ENCODE peak calls at places on chromosomes 4 and X, in ten cellular contexts. Y is mesenchymal stem cell; P is thyroid gland; C is dorsolateral prefrontal cortex; X is non-pigmented ciliary epithelial cell; T is DMS153; Z is KBM-7; K is effector memory CD4-positive, alpha-beta T cell; A is posterior vena cava; L is NCI-H82. F is an unnamed sample.

GRCh38 chr4:111697176-111697962 is 447.9 kb upstream of the FAM241A start:
- DNase-seq in Y (peak), P (no peak), C (no peak), X (no peak), T (no peak), Z (no peak), K (no peak), A (no peak), L (no peak), F (no peak)

GRCh38 chr4:26360864-26361263 is 40.0 kb downstream of the RBPJ start:
- DNase-seq in Y (peak), P (no peak), C (no peak), X (no peak), T (no peak), Z (no peak), K (no peak), A (no peak), L (no peak), F (no peak)

GRCh38 chrX:19303216-19303880 is 40.4 kb upstream of the PDHA1 start:
- DNase-seq in Y (peak), P (no peak), C (no peak), X (peak), T (no peak), Z (no peak), K (no peak), A (no peak), L (no peak), F (no peak)

GRCh38 chr4:152164561-152164960 is 371.3 kb downstream of the FBXW7 start:
- DNase-seq in Y (no peak), P (no peak), C (no peak), X (no peak), T (no peak), Z (no peak), K (no peak), A (no peak), L (no peak), F (no peak)

GRCh38 chr4:87557348-87557747 is 28.2 kb upstream of the SPARCL1 start:
- DNase-seq in Y (no peak), P (no peak), C (no peak), X (no peak), T (peak), Z (no peak), K (no peak), A (no peak), L (no peak), F (no peak)

GRCh38 chr4:147480891-147481576 is at the start of gene EDNRA:
- DNase-seq in Y (peak), P (peak), C (no peak), X (no peak), T (no peak), Z (no peak), K (no peak), A (peak), L (no peak), F (no peak)

GRCh38 chr4:88963817-88964216 is 93.2 kb downstream of the FAM13A start:
- DNase-seq in Y (peak), P (no peak), C (no peak), X (no peak), T (peak), Z (no peak), K (no peak), A (no peak), L (no peak), F (no peak)

GRCh38 chr4:155371432-155372043 is 5.2 kb downstream of the MAP9 start:
- DNase-seq in Y (peak), P (no peak), C (no peak), X (no peak), T (peak), Z (peak), K (no peak), A (no peak), L (peak), F (peak)

GRCh38 chr4:75542824-75543223 is 13.0 kb upstream of the ODAPH start:
- DNase-seq in Y (peak), P (no peak), C (no peak), X (peak), T (no peak), Z (no peak), K (no peak), A (no peak), L (no peak), F (no peak)

GRCh38 chrX:3371163-3371562 is 24.7 kb upstream of the MXRA5 start:
- DNase-seq in Y (no peak), P (no peak), C (no peak), X (no peak), T (no peak), Z (no peak), K (no peak), A (no peak), L (no peak), F (no peak)

GRCh38 chrX:79140731-79141130 is 3.8 kb upstream of the GPR174 start:
- DNase-seq in Y (no peak), P (no peak), C (no peak), X (no peak), T (no peak), Z (no peak), K (no peak), A (no peak), L (no peak), F (no peak)

GRCh38 chr4:12852338-12853307 is 631.5 kb downstream of the RAB28 start:
- DNase-seq in Y (peak), P (peak), C (no peak), X (peak), T (peak), Z (peak), K (no peak), A (no peak), L (peak), F (peak)

GRCh38 chr4:126028871-126029270 is 714.1 kb downstream of the FAT4 start:
- DNase-seq in Y (peak), P (no peak), C (no peak), X (peak), T (no peak), Z (no peak), K (no peak), A (no peak), L (no peak), F (no peak)

GRCh38 chrX:150864127-150864526 is 34.3 kb downstream of the CD99L2 start:
- DNase-seq in Y (no peak), P (no peak), C (no peak), X (no peak), T (no peak), Z (no peak), K (no peak), A (no peak), L (no peak), F (no peak)

GRCh38 chrX:56733459-56734046 is 4.5 kb downstream of the NBDY start:
- DNase-seq in Y (peak), P (peak), C (peak), X (no peak), T (peak), Z (peak), K (no peak), A (no peak), L (peak), F (peak)

GRCh38 chr4:42713371-42713770 is 56.5 kb upstream of the ATP8A1 start:
- DNase-seq in Y (no peak), P (no peak), C (no peak), X (no peak), T (no peak), Z (no peak), K (no peak), A (peak), L (no peak), F (no peak)

GRCh38 chr4:145234086-145234694 is 53.8 kb upstream of the OTUD4 start:
- DNase-seq in Y (peak), P (peak), C (peak), X (peak), T (peak), Z (peak), K (no peak), A (no peak), L (peak), F (peak)

GRCh38 chr4:152959080-152959479 is 23.0 kb downstream of the FHDC1 start:
- DNase-seq in Y (no peak), P (no peak), C (no peak), X (no peak), T (no peak), Z (no peak), K (no peak), A (no peak), L (peak), F (no peak)

GRCh38 chr4:77184018-77184417 is 27.0 kb downstream of the CCNG2 start:
- DNase-seq in Y (no peak), P (no peak), C (no peak), X (no peak), T (no peak), Z (no peak), K (no peak), A (no peak), L (no peak), F (no peak)

GRCh38 chr4:21090098-21090666 is 389.9 kb downstream of the PACRGL start:
- DNase-seq in Y (no peak), P (no peak), C (no peak), X (no peak), T (no peak), Z (no peak), K (no peak), A (no peak), L (no peak), F (no peak)

GRCh38 chr4:25523405-25523804 is 132.2 kb upstream of the SLC34A2 start:
- DNase-seq in Y (no peak), P (no peak), C (no peak), X (no peak), T (no peak), Z (no peak), K (no peak), A (no peak), L (no peak), F (no peak)

GRCh38 chr4:14259926-14260325 is 632.4 kb upstream of the BOD1L1 start:
- DNase-seq in Y (no peak), P (no peak), C (no peak), X (no peak), T (no peak), Z (no peak), K (no peak), A (no peak), L (no peak), F (no peak)

GRCh38 chr4:92519727-92520126 is 216.0 kb downstream of the GRID2 start:
- DNase-seq in Y (no peak), P (no peak), C (no peak), X (no peak), T (no peak), Z (no peak), K (no peak), A (no peak), L (no peak), F (no peak)

GRCh38 chr4:8391972-8392371 is 48.6 kb downstream of the ACOX3 start:
- DNase-seq in Y (peak), P (no peak), C (peak), X (peak), T (no peak), Z (no peak), K (no peak), A (no peak), L (no peak), F (peak)

GRCh38 chrX:45849261-45849660 is 648.6 kb upstream of the DIPK2B start:
- DNase-seq in Y (peak), P (no peak), C (no peak), X (peak), T (peak), Z (peak), K (no peak), A (no peak), L (peak), F (peak)

GRCh38 chrX:129651756-129652564 is 2.8 kb downstream of the APLN start:
- DNase-seq in Y (no peak), P (no peak), C (no peak), X (no peak), T (no peak), Z (no peak), K (no peak), A (no peak), L (no peak), F (no peak)

F was measured in NAMALWA.